ENCODE peak calls at places on chromosomes 11 and 22, in six cellular contexts. F is lower lobe of right lung; K is adrenal gland; J is CD8-positive, alpha-beta T cell; L is H1; H is fibroblast of lung. M is an unnamed sample.
A peak's percentile ranks its signal among the peaks of the same experiment; 100 is the strongest.

GRCh38 chr22:23044570-23044969 is 25.7 kb upstream of the GNAZ start:
- DNase-seq in F (no peak), K (no peak), J (no peak), L (no peak), H (no peak), M (no peak)

GRCh38 chr11:72113170-72113808 is 794 bp upstream of the ANAPC15 start:
- DNase-seq in F (no peak), K (no peak), J (no peak), L (no peak), H (no peak), M (no peak)

GRCh38 chr11:125514336-125515101 is 18.5 kb upstream of the FEZ1 start:
- DNase-seq in F (no peak), K (no peak), J (peak; percentile 33), L (no peak), H (peak; percentile 45), M (no peak)

GRCh38 chr22:23862103-23862502 is 4.4 kb downstream of the SLC2A11 start:
- DNase-seq in F (peak; percentile 42), K (peak; percentile 47), J (no peak), L (no peak), H (peak; percentile 51), M (no peak)

GRCh38 chr11:66744485-66745355 is 15.7 kb upstream of the SPTBN2 start:
- DNase-seq in F (peak; percentile 91), K (peak; percentile 79), J (peak; percentile 86), L (no peak), H (peak; percentile 47), M (peak; percentile 94)

GRCh38 chr22:22431271-22432220 is 77.0 kb downstream of the ZNF280B start:
- DNase-seq in F (peak; percentile 55), K (peak; percentile 78), J (peak; percentile 33), L (no peak), H (peak; percentile 44), M (peak; percentile 58)

GRCh38 chr11:45654741-45655283 is 10.6 kb downstream of the CHST1 start:
- DNase-seq in F (peak; percentile 7), K (no peak), J (no peak), L (no peak), H (no peak), M (peak; percentile 21)

GRCh38 chr11:32843544-32843943 is 13.8 kb downstream of the PRRG4 start:
- DNase-seq in F (no peak), K (no peak), J (no peak), L (no peak), H (no peak), M (no peak)

DNA sequence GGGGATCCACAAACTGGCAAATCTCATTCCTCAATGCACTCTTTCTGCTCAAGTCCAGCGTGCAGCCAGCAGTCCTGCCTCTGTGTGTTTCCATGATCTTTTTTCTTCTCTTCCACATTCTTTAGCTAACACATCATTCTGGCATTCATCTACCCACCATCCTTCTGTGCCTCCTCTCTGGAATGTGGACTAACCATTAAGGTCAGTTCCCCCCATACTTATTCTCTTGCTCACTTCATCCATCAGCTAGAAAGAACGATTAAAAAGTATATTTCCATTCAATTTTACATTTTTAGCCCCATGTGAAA is 7.8 kb downstream of the KIRREL3 start:
- DNase-seq in F (no peak), K (no peak), J (no peak), L (no peak), H (peak; percentile 43), M (no peak)
- H3K4me1 ChIP-seq in F (peaks cover 4% of the 10 kb centered on the region), K (no peaks in the 10 kb centered on the region), J (no peaks in the 10 kb centered on the region), L (peaks cover 2% of the 10 kb centered on the region), H (peaks cover 46% of the 10 kb centered on the region), M (no peaks in the 10 kb centered on the region)

GRCh38 chr11:74169736-74170458 is 905 bp downstream of the C2CD3 start:
- DNase-seq in F (no peak), K (no peak), J (no peak), L (no peak), H (no peak), M (no peak)

GRCh38 chr11:74170694-74171629 is at the start of the genes C2CD3 and PPME1:
- DNase-seq in F (peak; percentile 98), K (peak; percentile 99), J (peak; percentile 95), L (peak; percentile 98), H (peak; percentile 100), M (peak; percentile 98)

GRCh38 chr11:74171630-74172465 is 759 bp downstream of the PPME1 start:
- DNase-seq in F (no peak), K (no peak), J (no peak), L (no peak), H (peak; percentile 8), M (no peak)

GRCh38 chr11:74162688-74163467 is 7.9 kb downstream of the C2CD3 start:
- DNase-seq in F (no peak), K (no peak), J (no peak), L (no peak), H (no peak), M (no peak)

DNA sequence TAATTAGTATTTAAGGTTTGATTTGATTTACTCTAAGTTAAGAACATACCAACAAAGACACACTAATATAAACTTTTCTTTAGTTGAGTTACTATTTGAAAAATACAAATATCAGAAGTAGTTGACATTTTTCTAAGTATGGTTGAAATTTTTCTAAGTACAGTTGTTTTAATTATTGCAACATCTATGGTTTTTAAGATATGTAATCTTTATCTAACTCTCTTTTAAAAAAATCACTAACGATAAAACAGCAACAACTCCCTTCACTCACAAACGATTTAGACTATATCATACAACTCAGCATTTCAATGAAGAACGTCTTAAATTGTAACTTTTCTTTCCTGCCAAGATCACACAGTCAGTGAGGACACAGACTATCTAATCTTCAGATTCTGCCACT is 2.0 kb downstream of the C2CD3 start:
- DNase-seq in F (no peak), K (no peak), J (no peak), L (no peak), H (no peak), M (no peak)
- H3K4me3 ChIP-seq in F (no peak overlapping the region), K (no peak overlapping the region), J (no peak overlapping the region), L (no peak overlapping the region), H (peak overlapping the region; percentile 96), M (no peak overlapping the region)

GRCh38 chr11:12166299-12167092 is 56.1 kb downstream of the MICAL2 start:
- DNase-seq in F (no peak), K (no peak), J (no peak), L (no peak), H (no peak), M (no peak)
- H3K4me1 ChIP-seq in F (peaks cover 44% of the 10 kb centered on the region), K (no peaks in the 10 kb centered on the region), J (no peaks in the 10 kb centered on the region), L (no peaks in the 10 kb centered on the region), H (peaks cover 39% of the 10 kb centered on the region), M (peaks cover 19% of the 10 kb centered on the region)

DNA sequence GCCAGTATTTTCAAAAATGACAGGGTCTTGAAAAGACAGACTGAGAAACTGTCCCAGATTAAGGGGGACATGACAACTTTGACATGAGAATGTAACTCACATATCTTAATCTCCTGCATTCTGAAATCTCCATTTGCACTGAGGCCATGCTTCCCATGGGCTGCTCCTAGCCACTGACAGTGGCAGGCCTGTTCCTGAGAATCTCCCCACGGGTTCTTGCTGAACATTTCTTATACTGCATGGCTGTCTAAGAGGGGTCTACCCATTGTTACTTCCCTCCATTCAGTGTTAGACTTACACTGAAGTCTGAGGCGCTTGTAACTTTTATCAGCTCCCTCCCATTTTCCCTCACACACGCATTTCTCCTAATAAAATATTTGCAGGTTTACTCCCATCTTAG is 1.5 kb downstream of the CEP295 start:
- DNase-seq in F (no peak), K (no peak), J (no peak), L (no peak), H (no peak), M (no peak)
- H3K4me3 ChIP-seq in F (no peak overlapping the region), K (no peak overlapping the region), J (no peak overlapping the region), L (no peak overlapping the region), H (peak overlapping the region; percentile 89), M (no peak overlapping the region)

GRCh38 chr11:109035261-109035660 is 370.4 kb downstream of the DDX10 start:
- DNase-seq in F (no peak), K (no peak), J (no peak), L (no peak), H (no peak), M (no peak)

GRCh38 chr11:109036011-109036410 is 371.1 kb downstream of the DDX10 start:
- DNase-seq in F (no peak), K (no peak), J (no peak), L (peak; percentile 7), H (no peak), M (no peak)

GRCh38 chr11:109037856-109038780 is 373.2 kb downstream of the DDX10 start:
- DNase-seq in F (no peak), K (no peak), J (no peak), L (no peak), H (peak; percentile 46), M (no peak)

GRCh38 chr11:109033627-109034340 is 368.9 kb downstream of the DDX10 start:
- DNase-seq in F (no peak), K (peak; percentile 37), J (no peak), L (no peak), H (peak; percentile 81), M (no peak)

GRCh38 chr11:109034341-109034696 is 369.4 kb downstream of the DDX10 start:
- DNase-seq in F (no peak), K (no peak), J (no peak), L (no peak), H (no peak), M (no peak)
- H3K4me1 ChIP-seq in F (no peaks in the 10 kb centered on the region), K (peaks cover 10% of the 10 kb centered on the region), J (no peaks in the 10 kb centered on the region), L (no peaks in the 10 kb centered on the region), H (peaks cover 2% of the 10 kb centered on the region), M (no peaks in the 10 kb centered on the region)

GRCh38 chr11:12746593-12747097 is 72.4 kb downstream of the TEAD1 start:
- DNase-seq in F (peak; percentile 56), K (peak; percentile 27), J (no peak), L (peak; percentile 80), H (peak; percentile 91), M (peak; percentile 82)

GRCh38 chr11:12744831-12745502 is 70.7 kb downstream of the TEAD1 start:
- DNase-seq in F (no peak), K (peak; percentile 32), J (no peak), L (no peak), H (no peak), M (no peak)

GRCh38 chr11:12745787-12746186 is 71.6 kb downstream of the TEAD1 start:
- DNase-seq in F (no peak), K (no peak), J (no peak), L (no peak), H (no peak), M (no peak)

GRCh38 chr11:12741671-12742216 is 67.5 kb downstream of the TEAD1 start:
- DNase-seq in F (no peak), K (no peak), J (no peak), L (no peak), H (no peak), M (no peak)

GRCh38 chr11:12743834-12744449 is 69.7 kb downstream of the TEAD1 start:
- DNase-seq in F (no peak), K (no peak), J (no peak), L (no peak), H (no peak), M (no peak)
- H3K4me3 ChIP-seq in F (no peak overlapping the region), K (no peak overlapping the region), J (no peak overlapping the region), L (no peak overlapping the region), H (no peak overlapping the region), M (no peak overlapping the region)

GRCh38 chr11:7577226-7577882 is 63.6 kb downstream of the PPFIBP2 start:
- DNase-seq in F (no peak), K (no peak), J (no peak), L (no peak), H (peak; percentile 43), M (peak; percentile 61)

GRCh38 chr11:7577883-7578242 is 64.1 kb downstream of the PPFIBP2 start:
- DNase-seq in F (no peak), K (no peak), J (no peak), L (no peak), H (peak; percentile 47), M (no peak)

GRCh38 chr11:7575841-7576451 is 62.1 kb downstream of the PPFIBP2 start:
- DNase-seq in F (no peak), K (no peak), J (no peak), L (no peak), H (no peak), M (no peak)

GRCh38 chr11:7578276-7578955 is 64.6 kb downstream of the PPFIBP2 start:
- DNase-seq in F (no peak), K (no peak), J (no peak), L (no peak), H (no peak), M (no peak)

GRCh38 chr11:7576671-7577225 is 62.9 kb downstream of the PPFIBP2 start:
- DNase-seq in F (no peak), K (no peak), J (no peak), L (no peak), H (no peak), M (peak; percentile 75)
- H3K4me1 ChIP-seq in F (peaks cover 92% of the 10 kb centered on the region), K (peaks cover 64% of the 10 kb centered on the region), J (peaks cover 36% of the 10 kb centered on the region), L (peaks cover 31% of the 10 kb centered on the region), H (peaks cover 50% of the 10 kb centered on the region), M (no peaks in the 10 kb centered on the region)